ENCODE peak calls at places on chromosome 11, in nine cellular contexts. G is fibroblast of mammary gland, I is GM23338, X is GM12865, O is Caco-2, T is brain microvascular endothelial cell, D is cardiac muscle cell, S is kidney, K is astrocyte of the cerebellum. N is an unnamed sample.

GRCh38 chr11:112877561-112877960 is 83.7 kb upstream of the NCAM1 start:
- DNase-seq in G (no peak), I (peak), X (no peak), O (no peak), T (no peak), D (no peak), S (no peak), K (no peak), N (no peak)

GRCh38 chr11:122977455-122978302 is 4.0 kb downstream of the BSX start:
- DNase-seq in G (no peak), I (peak), X (no peak), O (no peak), T (no peak), D (no peak), S (no peak), K (no peak), N (no peak)

GRCh38 chr11:66701432-66702240 is 23.9 kb upstream of the RBM4B start:
- DNase-seq in G (no peak), I (no peak), X (no peak), O (no peak), T (peak), D (peak), S (no peak), K (no peak), N (no peak)

GRCh38 chr11:75400110-75400865 is 970 bp downstream of the RPS3 start:
- DNase-seq in G (peak), I (no peak), X (no peak), O (no peak), T (no peak), D (peak), S (no peak), K (no peak), N (no peak)

GRCh38 chr11:19697721-19698121 is 14.9 kb upstream of the NAV2 start:
- DNase-seq in G (no peak), I (peak), X (no peak), O (no peak), T (no peak), D (peak), S (no peak), K (no peak), N (no peak)

GRCh38 chr11:57094206-57094940 is 87.4 kb upstream of the LRRC55 start:
- DNase-seq in G (peak), I (no peak), X (no peak), O (no peak), T (peak), D (no peak), S (no peak), K (no peak), N (no peak)

GRCh38 chr11:58999291-58999680 is 60.0 kb downstream of the GLYATL1 start:
- DNase-seq in G (no peak), I (no peak), X (peak), O (peak), T (no peak), D (no peak), S (no peak), K (no peak), N (no peak)

GRCh38 chr11:75191330-75191717 is 40.4 kb downstream of the SLCO2B1 start:
- DNase-seq in G (no peak), I (peak), X (no peak), O (no peak), T (no peak), D (no peak), S (no peak), K (no peak), N (no peak)

GRCh38 chr11:33622231-33622630 is 78.4 kb downstream of the C11orf91 start:
- DNase-seq in G (peak), I (no peak), X (no peak), O (no peak), T (peak), D (peak), S (no peak), K (peak), N (peak)

GRCh38 chr11:122354029-122354697 is 238.1 kb upstream of the BLID start:
- DNase-seq in G (no peak), I (no peak), X (no peak), O (no peak), T (no peak), D (peak), S (no peak), K (no peak), N (no peak)

GRCh38 chr11:102666331-102666957 is 39.1 kb downstream of the MMP27 start:
- DNase-seq in G (peak), I (peak), X (peak), O (peak), T (peak), D (peak), S (no peak), K (peak), N (peak)

GRCh38 chr11:446886-447285 is 3.2 kb upstream of the PTDSS2 start:
- DNase-seq in G (no peak), I (no peak), X (no peak), O (no peak), T (no peak), D (no peak), S (peak), K (no peak), N (no peak)

GRCh38 chr11:9752091-9752490 is 88.2 kb downstream of the SWAP70 start:
- DNase-seq in G (peak), I (no peak), X (no peak), O (no peak), T (no peak), D (peak), S (no peak), K (no peak), N (no peak)

GRCh38 chr11:86869966-86870570 is 69.7 kb downstream of the PRSS23 start:
- DNase-seq in G (peak), I (peak), X (peak), O (peak), T (peak), D (peak), S (no peak), K (peak), N (peak)

GRCh38 chr11:88332851-88333250 is 4.7 kb downstream of the CTSC start:
- DNase-seq in G (peak), I (no peak), X (no peak), O (no peak), T (no peak), D (peak), S (no peak), K (no peak), N (no peak)

GRCh38 chr11:18749681-18750319 is 23.8 kb upstream of the IGSF22 start:
- DNase-seq in G (peak), I (peak), X (no peak), O (no peak), T (peak), D (peak), S (no peak), K (peak), N (peak)

GRCh38 chr11:27693398-27693797 is 6.9 kb downstream of the BDNF start:
- DNase-seq in G (no peak), I (no peak), X (no peak), O (no peak), T (no peak), D (peak), S (no peak), K (no peak), N (no peak)

DNA sequence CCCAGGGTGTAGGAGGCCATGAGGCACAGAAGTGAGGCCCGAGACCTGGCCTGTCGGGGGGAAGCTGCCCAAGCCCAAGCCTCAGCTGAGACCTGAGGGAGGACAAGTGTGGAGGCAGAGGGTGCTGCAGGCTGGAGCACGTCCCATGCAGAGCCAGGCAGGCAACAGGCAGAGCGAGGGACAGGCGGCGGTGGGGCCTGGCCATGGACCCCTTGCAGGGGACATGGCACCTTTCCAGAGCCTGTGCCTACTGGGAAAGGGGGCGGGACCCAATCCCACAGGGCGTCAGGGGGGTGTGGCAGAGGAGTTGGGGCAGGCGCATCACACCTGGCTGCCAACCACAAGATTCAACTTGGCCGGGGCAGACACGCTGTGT is 4.3 kb downstream of the TNNI2 start:
- DNase-seq in G (no peak), I (no peak), X (no peak), O (no peak), T (no peak), D (no peak), S (peak), K (no peak), N (no peak)
- H3K4me3 ChIP-seq in G (no peak), I (no peak), X (no peak), O (no peak), T (no peak), D (no peak), S (no peak), K (no peak), N (no peak)

GRCh38 chr11:100576044-100577021 is 110.8 kb upstream of the ARHGAP42 start:
- DNase-seq in G (peak), I (peak), X (peak), O (peak), T (peak), D (peak), S (no peak), K (peak), N (peak)

GRCh38 chr11:100578966-100579365 is 108.1 kb upstream of the ARHGAP42 start:
- DNase-seq in G (peak), I (peak), X (no peak), O (peak), T (peak), D (peak), S (no peak), K (no peak), N (no peak)

GRCh38 chr11:100573911-100574513 is 113.1 kb upstream of the ARHGAP42 start:
- DNase-seq in G (no peak), I (no peak), X (no peak), O (no peak), T (no peak), D (no peak), S (no peak), K (no peak), N (peak)

GRCh38 chr11:100574894-100575769 is 112.0 kb upstream of the ARHGAP42 start:
- DNase-seq in G (peak), I (peak), X (no peak), O (peak), T (no peak), D (peak), S (no peak), K (no peak), N (no peak)
- TF ChIP-seq CTCF in G (peak), I (peak), X (no peak), O (peak), T (peak), D (peak), S (peak), K (peak), N (peak)

DNA sequence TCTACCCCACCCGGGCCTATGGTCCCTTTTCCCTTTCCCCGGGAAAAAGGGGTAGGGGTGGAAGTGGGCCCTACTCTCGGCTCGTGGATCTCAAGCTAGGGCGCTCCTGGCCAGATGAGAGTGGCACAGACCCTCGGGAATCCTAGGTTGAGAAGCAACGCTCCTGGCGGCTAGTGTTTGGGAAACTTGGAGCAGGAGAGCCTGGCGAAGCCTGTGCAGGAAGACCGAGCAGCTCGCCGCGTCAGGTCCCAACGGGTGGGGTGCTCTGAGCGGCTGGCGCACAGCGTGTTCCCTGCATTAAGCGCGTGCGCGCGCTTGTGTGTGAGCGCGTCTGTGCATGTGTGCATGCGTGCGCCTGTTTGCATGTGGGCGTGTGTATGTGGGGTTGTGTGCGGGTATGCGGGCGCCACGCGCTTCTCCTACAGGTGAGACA is 7.1 kb upstream of the FLI1 start:
- DNase-seq in G (peak), I (peak), X (peak), O (peak), T (peak), D (peak), S (peak), K (no peak), N (no peak)
- H3K4me3 ChIP-seq in G (no peak), I (peak), X (peak), O (peak), T (peak), D (peak), S (peak), K (peak), N (peak)

DNA sequence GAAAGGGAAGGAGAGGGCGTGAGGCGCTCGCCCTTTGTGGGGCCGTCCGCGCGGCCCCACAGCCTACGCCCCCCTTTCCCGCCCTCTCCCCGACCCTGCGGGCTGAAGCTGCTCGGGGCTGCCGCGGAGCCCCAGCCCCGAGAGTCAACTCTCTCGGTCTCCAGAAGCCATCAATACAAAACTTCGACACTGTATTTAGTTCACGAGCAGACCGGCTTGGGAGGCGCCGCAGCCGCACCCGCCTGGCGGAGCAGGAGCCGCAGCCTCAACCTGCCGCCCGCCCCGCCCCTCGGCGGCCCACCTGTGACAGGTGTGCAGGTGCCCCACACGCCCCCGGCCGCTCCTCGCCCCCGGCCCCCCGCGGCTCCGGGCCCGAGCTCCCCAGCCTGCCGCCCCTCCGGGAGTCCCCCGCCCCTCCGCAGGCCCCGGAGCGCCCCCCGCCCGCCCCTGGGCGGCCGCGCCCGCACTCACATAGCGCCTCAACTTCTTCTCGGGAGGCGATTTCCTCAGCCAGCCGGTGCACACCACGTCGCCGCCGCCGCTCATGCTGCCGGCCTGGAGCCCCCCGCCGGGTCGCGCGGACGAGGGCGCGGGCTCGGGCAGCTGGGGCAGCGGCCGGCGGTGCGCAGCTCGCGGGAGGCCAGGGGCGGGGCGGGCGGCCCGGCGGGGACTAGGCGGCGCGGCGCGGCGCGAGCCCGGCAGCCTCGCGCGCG is at the start of gene GAB2:
- DNase-seq in G (no peak), I (no peak), X (no peak), O (peak), T (no peak), D (no peak), S (peak), K (no peak), N (no peak)
- TF ChIP-seq CTCF in G (no peak), I (no peak), X (no peak), O (no peak), T (no peak), D (no peak), S (no peak), K (no peak), N (no peak)

GRCh38 chr11:47961383-47961782 is 19.0 kb upstream of the PTPRJ start:
- DNase-seq in G (no peak), I (peak), X (no peak), O (no peak), T (no peak), D (no peak), S (no peak), K (no peak), N (no peak)
- H3K4me3 ChIP-seq in G (no peak), I (no peak), X (no peak), O (no peak), T (no peak), D (no peak), S (no peak), K (no peak), N (no peak)

DNA sequence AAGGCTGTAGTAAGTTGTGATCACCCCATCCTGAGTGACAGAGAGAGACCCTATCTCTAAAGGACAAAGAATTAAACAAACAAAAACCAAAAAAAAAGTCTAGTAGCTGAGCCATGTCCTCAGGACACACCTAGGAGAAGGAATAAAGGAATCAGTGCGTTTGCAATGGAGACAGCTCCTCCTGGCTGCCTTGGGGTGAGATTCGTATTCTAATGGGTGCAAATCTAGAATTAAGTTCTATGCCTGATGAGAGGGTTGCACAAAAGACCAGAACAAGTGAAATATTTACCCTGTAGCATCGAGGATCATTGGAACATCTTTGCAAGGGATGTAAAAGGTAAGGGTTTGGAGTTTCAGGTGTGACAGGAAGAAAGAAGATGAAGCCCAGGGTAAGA is 70.3 kb upstream of the BMAL1 start:
- DNase-seq in G (no peak), I (peak), X (no peak), O (peak), T (no peak), D (no peak), S (no peak), K (no peak), N (no peak)
- TF ChIP-seq CTCF in G (peak), I (peak), X (no peak), O (peak), T (peak), D (peak), S (peak), K (peak), N (no peak)

GRCh38 chr11:92332986-92333385 is 108.4 kb downstream of the FAT3 start:
- DNase-seq in G (peak), I (no peak), X (no peak), O (no peak), T (peak), D (no peak), S (no peak), K (no peak), N (no peak)

GRCh38 chr11:92325416-92325815 is 100.8 kb downstream of the FAT3 start:
- DNase-seq in G (no peak), I (no peak), X (no peak), O (no peak), T (no peak), D (no peak), S (no peak), K (no peak), N (no peak)

GRCh38 chr11:92329644-92330043 is 105.0 kb downstream of the FAT3 start:
- DNase-seq in G (peak), I (no peak), X (no peak), O (peak), T (peak), D (peak), S (no peak), K (peak), N (peak)

GRCh38 chr11:92329137-92329536 is 104.5 kb downstream of the FAT3 start:
- DNase-seq in G (no peak), I (peak), X (no peak), O (no peak), T (no peak), D (no peak), S (no peak), K (no peak), N (no peak)

DNA sequence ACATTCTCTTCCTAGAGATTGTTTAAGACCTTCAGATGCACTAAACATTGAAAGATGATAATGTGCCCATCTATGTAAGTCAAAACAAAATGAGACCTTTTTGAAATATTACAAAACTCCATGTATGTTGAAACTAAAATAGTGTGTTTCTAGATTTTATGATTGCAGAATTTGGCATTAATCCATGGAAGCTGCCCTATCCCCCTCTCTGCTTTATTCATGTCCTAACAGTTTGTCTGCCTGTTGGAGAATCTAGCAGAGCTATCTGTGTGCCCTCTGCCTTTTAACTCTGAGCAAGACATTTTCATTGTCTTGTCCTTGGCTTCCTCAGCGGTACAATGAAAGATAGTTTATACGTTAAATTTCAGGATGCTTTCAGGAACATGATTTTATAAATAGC is 105.5 kb downstream of the FAT3 start:
- DNase-seq in G (no peak), I (no peak), X (no peak), O (no peak), T (no peak), D (no peak), S (no peak), K (no peak), N (no peak)
- H3K4me3 ChIP-seq in G (no peak), I (no peak), X (no peak), O (no peak), T (no peak), D (no peak), S (no peak), K (no peak), N (no peak)

GRCh38 chr11:46278387-46279173 is 1.1 kb downstream of the CREB3L1 start:
- DNase-seq in G (peak), I (peak), X (peak), O (peak), T (peak), D (peak), S (peak), K (no peak), N (no peak)
- TF ChIP-seq CTCF in G (peak), I (peak), X (peak), O (peak), T (peak), D (peak), S (peak), K (peak), N (peak)

GRCh38 chr11:104164028-104164520 is at the start of gene PDGFD:
- DNase-seq in G (peak), I (peak), X (peak), O (no peak), T (peak), D (peak), S (peak), K (peak), N (no peak)
- H3K4me3 ChIP-seq in G (peak), I (peak), X (peak), O (no peak), T (peak), D (peak), S (peak), K (peak), N (peak)

GRCh38 chr11:84899740-84900139 is 727.4 kb downstream of the DLG2 start:
- DNase-seq in G (peak), I (peak), X (peak), O (no peak), T (peak), D (no peak), S (no peak), K (no peak), N (no peak)
- TF ChIP-seq CTCF in G (peak), I (peak), X (peak), O (peak), T (peak), D (no peak), S (no peak), K (peak), N (peak)

N was measured in AG09309.